ENCODE peak calls at places on chromosomes 12 and 14, in nine cellular contexts. One of them, this sample, is unnamed.

GRCh38 chr14:92949496-92950192 is 26.7 kb downstream of the CHGA start:
- DNase-seq in sigmoid colon: no peak
- DNase-seq in thoracic aorta: no peak
- DNase-seq in pancreas: no peak
- DNase-seq in CD8-positive, alpha-beta T cell: no peak
- DNase-seq in OCI-LY7: no peak
- DNase-seq in left ventricle myocardium inferior: no peak
- DNase-seq in HCT116: no peak
- DNase-seq in PC-3: no peak
- DNase-seq in this sample: no peak

GRCh38 chr14:23568600-23569310 is 1.2 kb upstream of the AP1G2 start:
- DNase-seq in sigmoid colon: peak
- DNase-seq in thoracic aorta: no peak
- DNase-seq in pancreas: no peak
- DNase-seq in CD8-positive, alpha-beta T cell: no peak
- DNase-seq in OCI-LY7: peak
- DNase-seq in left ventricle myocardium inferior: no peak
- DNase-seq in HCT116: no peak
- DNase-seq in PC-3: peak
- DNase-seq in this sample: no peak

GRCh38 chr12:45543887-45544286 is 185.6 kb upstream of the ARID2 start:
- DNase-seq in sigmoid colon: no peak
- DNase-seq in thoracic aorta: no peak
- DNase-seq in pancreas: peak
- DNase-seq in CD8-positive, alpha-beta T cell: peak
- DNase-seq in OCI-LY7: peak
- DNase-seq in left ventricle myocardium inferior: no peak
- DNase-seq in HCT116: peak
- DNase-seq in PC-3: peak
- DNase-seq in this sample: peak

GRCh38 chr12:113368331-113368730 is 9.9 kb downstream of the PLBD2 start:
- DNase-seq in sigmoid colon: no peak
- DNase-seq in thoracic aorta: no peak
- DNase-seq in pancreas: no peak
- DNase-seq in CD8-positive, alpha-beta T cell: no peak
- DNase-seq in OCI-LY7: no peak
- DNase-seq in left ventricle myocardium inferior: no peak
- DNase-seq in HCT116: no peak
- DNase-seq in PC-3: no peak
- DNase-seq in this sample: no peak

GRCh38 chr14:98412431-98412830 is 859.6 kb downstream of the BCL11B start:
- DNase-seq in sigmoid colon: no peak
- DNase-seq in thoracic aorta: no peak
- DNase-seq in pancreas: no peak
- DNase-seq in CD8-positive, alpha-beta T cell: no peak
- DNase-seq in OCI-LY7: no peak
- DNase-seq in left ventricle myocardium inferior: no peak
- DNase-seq in HCT116: no peak
- DNase-seq in PC-3: no peak
- DNase-seq in this sample: no peak

GRCh38 chr12:62543741-62544140 is 77.1 kb downstream of the MON2 start:
- DNase-seq in sigmoid colon: no peak
- DNase-seq in thoracic aorta: no peak
- DNase-seq in pancreas: no peak
- DNase-seq in CD8-positive, alpha-beta T cell: no peak
- DNase-seq in OCI-LY7: no peak
- DNase-seq in left ventricle myocardium inferior: no peak
- DNase-seq in HCT116: no peak
- DNase-seq in PC-3: no peak
- DNase-seq in this sample: no peak

GRCh38 chr12:27732281-27732680 is 21.6 kb downstream of the MRPS35 start:
- DNase-seq in sigmoid colon: no peak
- DNase-seq in thoracic aorta: no peak
- DNase-seq in pancreas: no peak
- DNase-seq in CD8-positive, alpha-beta T cell: no peak
- DNase-seq in OCI-LY7: peak
- DNase-seq in left ventricle myocardium inferior: no peak
- DNase-seq in HCT116: no peak
- DNase-seq in PC-3: peak
- DNase-seq in this sample: no peak

GRCh38 chr14:25909361-25909760 is 688.5 kb downstream of the NOVA1 start:
- DNase-seq in sigmoid colon: no peak
- DNase-seq in thoracic aorta: no peak
- DNase-seq in pancreas: no peak
- DNase-seq in CD8-positive, alpha-beta T cell: no peak
- DNase-seq in OCI-LY7: no peak
- DNase-seq in left ventricle myocardium inferior: no peak
- DNase-seq in HCT116: no peak
- DNase-seq in PC-3: no peak
- DNase-seq in this sample: no peak

GRCh38 chr12:31363826-31364225 is 37.9 kb upstream of the SINHCAF start:
- DNase-seq in sigmoid colon: no peak
- DNase-seq in thoracic aorta: no peak
- DNase-seq in pancreas: no peak
- DNase-seq in CD8-positive, alpha-beta T cell: no peak
- DNase-seq in OCI-LY7: no peak
- DNase-seq in left ventricle myocardium inferior: no peak
- DNase-seq in HCT116: no peak
- DNase-seq in PC-3: no peak
- DNase-seq in this sample: no peak

GRCh38 chr12:18556081-18556645 is 181.6 kb downstream of the PLCZ1 start:
- DNase-seq in sigmoid colon: no peak
- DNase-seq in thoracic aorta: no peak
- DNase-seq in pancreas: no peak
- DNase-seq in CD8-positive, alpha-beta T cell: no peak
- DNase-seq in OCI-LY7: no peak
- DNase-seq in left ventricle myocardium inferior: no peak
- DNase-seq in HCT116: no peak
- DNase-seq in PC-3: no peak
- DNase-seq in this sample: no peak

GRCh38 chr12:117316336-117316735 is 45.1 kb downstream of the NOS1 start:
- DNase-seq in sigmoid colon: no peak
- DNase-seq in thoracic aorta: no peak
- DNase-seq in pancreas: no peak
- DNase-seq in CD8-positive, alpha-beta T cell: no peak
- DNase-seq in OCI-LY7: no peak
- DNase-seq in left ventricle myocardium inferior: no peak
- DNase-seq in HCT116: no peak
- DNase-seq in PC-3: no peak
- DNase-seq in this sample: no peak

GRCh38 chr12:117318591-117318990 is 42.8 kb downstream of the NOS1 start:
- DNase-seq in sigmoid colon: no peak
- DNase-seq in thoracic aorta: no peak
- DNase-seq in pancreas: no peak
- DNase-seq in CD8-positive, alpha-beta T cell: no peak
- DNase-seq in OCI-LY7: no peak
- DNase-seq in left ventricle myocardium inferior: no peak
- DNase-seq in HCT116: no peak
- DNase-seq in PC-3: no peak
- DNase-seq in this sample: no peak

GRCh38 chr12:117322428-117322827 is 39.0 kb downstream of the NOS1 start:
- DNase-seq in sigmoid colon: no peak
- DNase-seq in thoracic aorta: no peak
- DNase-seq in pancreas: no peak
- DNase-seq in CD8-positive, alpha-beta T cell: no peak
- DNase-seq in OCI-LY7: no peak
- DNase-seq in left ventricle myocardium inferior: no peak
- DNase-seq in HCT116: no peak
- DNase-seq in PC-3: no peak
- DNase-seq in this sample: no peak

DNA sequence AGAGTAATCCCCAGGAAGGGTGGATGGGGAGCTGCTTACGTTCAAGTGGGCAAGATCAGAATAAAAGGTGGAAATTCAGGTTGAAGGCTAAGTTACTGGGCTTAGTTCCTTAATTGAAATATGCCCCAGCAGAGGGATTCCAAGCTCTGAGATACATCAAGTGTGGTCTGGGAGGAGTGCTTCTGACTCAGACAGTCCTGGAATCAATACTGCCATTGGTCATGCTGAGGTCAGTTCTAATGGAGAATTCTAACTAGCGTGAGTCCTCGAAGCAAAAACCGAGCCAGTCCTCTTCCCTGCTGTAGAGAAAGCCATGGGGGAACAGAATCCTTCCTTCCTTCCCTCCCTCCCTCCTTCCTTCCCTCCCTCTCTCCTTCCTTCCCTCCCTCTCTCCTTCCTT is 39.9 kb downstream of the NOS1 start:
- DNase-seq in sigmoid colon: no peak
- DNase-seq in thoracic aorta: no peak
- DNase-seq in pancreas: no peak
- DNase-seq in CD8-positive, alpha-beta T cell: no peak
- DNase-seq in OCI-LY7: no peak
- DNase-seq in left ventricle myocardium inferior: no peak
- DNase-seq in HCT116: no peak
- DNase-seq in PC-3: peak
- DNase-seq in this sample: no peak
- H3K4me3 ChIP-seq in sigmoid colon: no peak
- H3K4me3 ChIP-seq in thoracic aorta: no peak
- H3K4me3 ChIP-seq in pancreas: no peak
- H3K4me3 ChIP-seq in CD8-positive, alpha-beta T cell: no peak
- H3K4me3 ChIP-seq in OCI-LY7: no peak
- H3K4me3 ChIP-seq in left ventricle myocardium inferior: no peak
- H3K4me3 ChIP-seq in HCT116: no peak
- H3K4me3 ChIP-seq in PC-3: no peak
- H3K4me3 ChIP-seq in this sample: no peak

GRCh38 chr12:1972856-1973317 is 31.4 kb downstream of the DCP1B start:
- DNase-seq in sigmoid colon: peak
- DNase-seq in thoracic aorta: no peak
- DNase-seq in pancreas: no peak
- DNase-seq in CD8-positive, alpha-beta T cell: no peak
- DNase-seq in OCI-LY7: no peak
- DNase-seq in left ventricle myocardium inferior: peak
- DNase-seq in HCT116: no peak
- DNase-seq in PC-3: no peak
- DNase-seq in this sample: no peak
- H3K27ac ChIP-seq in sigmoid colon: peak
- H3K27ac ChIP-seq in thoracic aorta: peak
- H3K27ac ChIP-seq in pancreas: no peak
- H3K27ac ChIP-seq in CD8-positive, alpha-beta T cell: no peak
- H3K27ac ChIP-seq in OCI-LY7: no peak
- H3K27ac ChIP-seq in left ventricle myocardium inferior: peak
- H3K27ac ChIP-seq in HCT116: no peak
- H3K27ac ChIP-seq in PC-3: no peak
- H3K27ac ChIP-seq in this sample: no peak

GRCh38 chr12:124656947-124657434 is 89.6 kb upstream of the NCOR2 start:
- DNase-seq in sigmoid colon: no peak
- DNase-seq in thoracic aorta: no peak
- DNase-seq in pancreas: no peak
- DNase-seq in CD8-positive, alpha-beta T cell: no peak
- DNase-seq in OCI-LY7: no peak
- DNase-seq in left ventricle myocardium inferior: no peak
- DNase-seq in HCT116: no peak
- DNase-seq in PC-3: no peak
- DNase-seq in this sample: no peak
- H3K4me3 ChIP-seq in sigmoid colon: no peak
- H3K4me3 ChIP-seq in thoracic aorta: no peak
- H3K4me3 ChIP-seq in pancreas: no peak
- H3K4me3 ChIP-seq in CD8-positive, alpha-beta T cell: no peak
- H3K4me3 ChIP-seq in OCI-LY7: no peak
- H3K4me3 ChIP-seq in left ventricle myocardium inferior: no peak
- H3K4me3 ChIP-seq in HCT116: no peak
- H3K4me3 ChIP-seq in PC-3: no peak
- H3K4me3 ChIP-seq in this sample: no peak

DNA sequence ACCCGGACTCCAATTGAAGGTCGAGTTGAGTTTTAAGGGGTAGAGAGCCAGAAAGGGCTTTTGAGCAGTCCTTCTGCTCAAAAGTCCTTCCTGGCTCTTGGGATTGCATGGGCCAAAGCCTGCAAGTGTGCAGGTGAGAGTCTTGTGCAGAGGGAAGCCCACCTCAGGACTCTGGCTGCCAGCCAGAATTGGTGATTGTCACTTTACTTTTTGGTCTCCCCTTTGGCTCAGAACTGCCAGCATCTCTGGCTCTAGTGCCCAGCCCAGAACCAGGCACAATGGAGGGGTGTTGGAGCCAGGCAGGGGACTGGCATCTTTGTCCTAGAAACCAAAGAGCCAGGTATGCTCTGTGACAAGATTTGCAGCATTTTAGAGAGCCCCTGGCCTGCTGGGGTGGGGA is 23.5 kb downstream of the FAM222A start:
- DNase-seq in sigmoid colon: peak
- DNase-seq in thoracic aorta: no peak
- DNase-seq in pancreas: peak
- DNase-seq in CD8-positive, alpha-beta T cell: no peak
- DNase-seq in OCI-LY7: no peak
- DNase-seq in left ventricle myocardium inferior: no peak
- DNase-seq in HCT116: no peak
- DNase-seq in PC-3: no peak
- DNase-seq in this sample: peak
- H3K27ac ChIP-seq in sigmoid colon: no peak
- H3K27ac ChIP-seq in thoracic aorta: no peak
- H3K27ac ChIP-seq in pancreas: no peak
- H3K27ac ChIP-seq in CD8-positive, alpha-beta T cell: no peak
- H3K27ac ChIP-seq in OCI-LY7: no peak
- H3K27ac ChIP-seq in left ventricle myocardium inferior: no peak
- H3K27ac ChIP-seq in HCT116: no peak
- H3K27ac ChIP-seq in PC-3: no peak
- H3K27ac ChIP-seq in this sample: no peak

GRCh38 chr14:51044961-51045360 is 49.9 kb downstream of the TRIM9 start:
- DNase-seq in sigmoid colon: no peak
- DNase-seq in thoracic aorta: no peak
- DNase-seq in pancreas: no peak
- DNase-seq in CD8-positive, alpha-beta T cell: no peak
- DNase-seq in OCI-LY7: no peak
- DNase-seq in left ventricle myocardium inferior: no peak
- DNase-seq in HCT116: no peak
- DNase-seq in PC-3: no peak
- DNase-seq in this sample: no peak
- H3K4me3 ChIP-seq in sigmoid colon: no peak
- H3K4me3 ChIP-seq in thoracic aorta: no peak
- H3K4me3 ChIP-seq in pancreas: no peak
- H3K4me3 ChIP-seq in CD8-positive, alpha-beta T cell: no peak
- H3K4me3 ChIP-seq in OCI-LY7: no peak
- H3K4me3 ChIP-seq in left ventricle myocardium inferior: no peak
- H3K4me3 ChIP-seq in HCT116: no peak
- H3K4me3 ChIP-seq in PC-3: no peak
- H3K4me3 ChIP-seq in this sample: no peak

GRCh38 chr14:105087308-105087962 is 22.2 kb upstream of the GPR132 start:
- DNase-seq in sigmoid colon: peak
- DNase-seq in thoracic aorta: no peak
- DNase-seq in pancreas: no peak
- DNase-seq in CD8-positive, alpha-beta T cell: no peak
- DNase-seq in OCI-LY7: no peak
- DNase-seq in left ventricle myocardium inferior: peak
- DNase-seq in HCT116: no peak
- DNase-seq in PC-3: peak
- DNase-seq in this sample: no peak
- H3K27ac ChIP-seq in sigmoid colon: peak
- H3K27ac ChIP-seq in thoracic aorta: peak
- H3K27ac ChIP-seq in pancreas: peak
- H3K27ac ChIP-seq in CD8-positive, alpha-beta T cell: no peak
- H3K27ac ChIP-seq in OCI-LY7: no peak
- H3K27ac ChIP-seq in left ventricle myocardium inferior: peak
- H3K27ac ChIP-seq in HCT116: peak
- H3K27ac ChIP-seq in PC-3: no peak
- H3K27ac ChIP-seq in this sample: no peak

GRCh38 chr14:75979071-75979571 is 2.7 kb downstream of the TGFB3 start:
- DNase-seq in sigmoid colon: peak
- DNase-seq in thoracic aorta: no peak
- DNase-seq in pancreas: peak
- DNase-seq in CD8-positive, alpha-beta T cell: no peak
- DNase-seq in OCI-LY7: peak
- DNase-seq in left ventricle myocardium inferior: no peak
- DNase-seq in HCT116: no peak
- DNase-seq in PC-3: peak
- DNase-seq in this sample: peak
- H3K4me3 ChIP-seq in sigmoid colon: peak
- H3K4me3 ChIP-seq in thoracic aorta: peak
- H3K4me3 ChIP-seq in pancreas: peak
- H3K4me3 ChIP-seq in CD8-positive, alpha-beta T cell: no peak
- H3K4me3 ChIP-seq in OCI-LY7: no peak
- H3K4me3 ChIP-seq in left ventricle myocardium inferior: peak
- H3K4me3 ChIP-seq in HCT116: no peak
- H3K4me3 ChIP-seq in PC-3: peak
- H3K4me3 ChIP-seq in this sample: no peak

This sample was measured in adrenal gland.